ENCODE peak calls at places on chromosome 9, in six cellular contexts. D, E, L, S, O and X are unnamed samples.

GRCh38 chr9:122192261-122192875 is 32.7 kb downstream of the MORN5 start:
- DNase-seq in L (no peak), D (no peak), E (no peak), O (no peak), S (no peak), X (no peak)

GRCh38 chr9:91865041-91865440 is 85.0 kb downstream of the ROR2 start:
- DNase-seq in S (no peak), L (no peak), E (no peak), D (no peak), O (no peak), X (no peak)

GRCh38 chr9:2727966-2728613 is 10.8 kb downstream of the KCNV2 start:
- DNase-seq in S (peak), E (peak), O (no peak), D (peak), L (peak), X (peak)

GRCh38 chr9:126641118-126641851 is 27.6 kb downstream of the LMX1B start:
- DNase-seq in S (no peak), D (no peak), O (no peak), L (no peak), E (no peak), X (no peak)

GRCh38 chr9:29647451-29647850 is 2074.2 kb upstream of the C9orf72 start:
- DNase-seq in O (no peak), D (no peak), L (no peak), E (no peak), S (no peak), X (no peak)

GRCh38 chr9:97529363-97530076 is 28.1 kb downstream of the TMOD1 start:
- DNase-seq in D (peak), E (peak), O (peak), L (peak), S (no peak), X (no peak)

GRCh38 chr9:134518004-134518606 is 123.5 kb upstream of the COL5A1 start:
- DNase-seq in S (no peak), L (no peak), E (peak), D (no peak), O (peak), X (no peak)

GRCh38 chr9:69981686-69982450 is 61.8 kb upstream of the MAMDC2 start:
- DNase-seq in D (no peak), S (no peak), E (peak), O (no peak), L (peak), X (peak)

GRCh38 chr9:76859860-76860259 is 46.1 kb downstream of the PRUNE2 start:
- DNase-seq in L (no peak), D (no peak), O (no peak), S (no peak), E (no peak), X (no peak)